ENCODE peak calls at places on chromosomes 6 and 20, in ten cellular contexts. U, P, X, B, M, C, H, Z, E and N are unnamed samples.

GRCh38 chr6:71139249-71139648 is 149.4 kb upstream of the OGFRL1 start:
- DNase-seq in Z (no peak), M (no peak), H (no peak), C (no peak), E (no peak), P (peak), X (no peak), U (peak), B (no peak), N (peak)

GRCh38 chr6:132131777-132132176 is 180.6 kb upstream of the CCN2 start:
- DNase-seq in E (no peak), C (no peak), B (peak), U (peak), X (peak), Z (peak), P (peak), M (no peak), H (no peak), N (peak)

GRCh38 chr6:113558966-113559365 is 298.2 kb upstream of the MARCKS start:
- DNase-seq in E (no peak), X (no peak), B (peak), U (peak), Z (no peak), H (no peak), P (peak), M (no peak), C (no peak), N (no peak)

GRCh38 chr6:124197148-124197547 is 393.5 kb downstream of the NKAIN2 start:
- DNase-seq in Z (no peak), E (no peak), B (no peak), H (no peak), X (no peak), C (no peak), M (no peak), P (no peak), U (no peak), N (no peak)

GRCh38 chr6:159090530-159091306 is 45.9 kb upstream of the TAGAP start:
- DNase-seq in C (no peak), B (no peak), Z (no peak), P (no peak), M (peak), H (no peak), X (no peak), U (no peak), E (no peak), N (no peak)

GRCh38 chr20:53070714-53071392 is 98.7 kb downstream of the TSHZ2 start:
- DNase-seq in B (no peak), E (no peak), P (peak), X (no peak), H (no peak), Z (no peak), U (no peak), C (no peak), M (no peak), N (no peak)

GRCh38 chr6:31645325-31645724 is 7.1 kb downstream of the BAG6 start:
- DNase-seq in C (no peak), E (no peak), P (no peak), B (no peak), X (no peak), H (no peak), M (no peak), U (no peak), Z (no peak), N (no peak)

GRCh38 chr6:107712523-107713213 is 111.4 kb downstream of the SCML4 start:
- DNase-seq in E (no peak), B (no peak), Z (peak), P (peak), X (no peak), M (no peak), U (peak), H (no peak), C (no peak), N (no peak)

GRCh38 chr6:148557796-148558457 is 188.9 kb upstream of the UST start:
- DNase-seq in U (no peak), Z (no peak), X (no peak), E (no peak), P (peak), C (no peak), H (no peak), B (peak), M (no peak), N (no peak)

GRCh38 chr6:121896363-121896762 is 460.9 kb downstream of the GJA1 start:
- DNase-seq in P (no peak), C (no peak), U (peak), H (no peak), Z (no peak), B (no peak), X (no peak), M (no peak), E (no peak), N (no peak)

GRCh38 chr6:27383481-27383880 is 5.1 kb upstream of the ZNF391 start:
- DNase-seq in X (no peak), E (no peak), U (no peak), B (no peak), P (no peak), H (no peak), M (no peak), C (no peak), Z (no peak), N (no peak)

GRCh38 chr20:4171538-4172116 is 156.3 kb upstream of the RNF24 start:
- DNase-seq in B (peak), U (peak), X (no peak), H (no peak), C (peak), M (no peak), P (peak), E (no peak), Z (no peak), N (no peak)

GRCh38 chr6:112044856-112045255 is 9.0 kb upstream of the CCN6 start:
- DNase-seq in X (no peak), H (no peak), U (peak), M (no peak), B (peak), Z (peak), E (no peak), C (no peak), P (peak), N (no peak)

GRCh38 chr6:75424610-75425548 is 68.7 kb downstream of the FILIP1 start:
- DNase-seq in C (no peak), B (no peak), Z (no peak), P (no peak), X (no peak), M (no peak), U (no peak), E (no peak), H (no peak), N (no peak)

GRCh38 chr6:15382712-15383111 is 136.8 kb downstream of the JARID2 start:
- DNase-seq in C (no peak), B (no peak), X (no peak), Z (no peak), U (no peak), H (no peak), M (no peak), E (no peak), P (no peak), N (no peak)

GRCh38 chr6:46419576-46420002 is 71.7 kb downstream of the RCAN2 start:
- DNase-seq in M (peak), B (peak), Z (peak), U (peak), H (peak), C (no peak), E (peak), X (no peak), P (peak), N (peak)

GRCh38 chr6:33290459-33290858 is 1.1 kb downstream of the PFDN6 start:
- DNase-seq in X (no peak), H (no peak), U (no peak), C (no peak), E (no peak), P (no peak), B (no peak), Z (no peak), M (no peak), N (no peak)

GRCh38 chr6:13447949-13448724 is 39.3 kb downstream of the GFOD1 start:
- DNase-seq in H (no peak), P (no peak), C (no peak), M (no peak), B (no peak), Z (no peak), U (no peak), E (no peak), X (no peak), N (no peak)

GRCh38 chr6:43658161-43658560 is 13.3 kb downstream of the RSPH9 start:
- DNase-seq in P (no peak), M (no peak), C (no peak), Z (no peak), E (no peak), B (no peak), X (no peak), U (no peak), H (no peak), N (no peak)

GRCh38 chr6:107062691-107063090 is 34.7 kb downstream of the MTRES1 start:
- DNase-seq in Z (no peak), P (no peak), M (no peak), E (no peak), X (no peak), C (no peak), H (no peak), U (no peak), B (no peak), N (no peak)

GRCh38 chr6:118451839-118452238 is 96.3 kb upstream of the PLN start:
- DNase-seq in H (no peak), P (no peak), M (no peak), E (no peak), X (no peak), C (no peak), Z (no peak), U (no peak), B (no peak), N (no peak)

GRCh38 chr6:18536693-18537092 is 149.5 kb downstream of the RNF144B start:
- DNase-seq in B (no peak), P (no peak), U (no peak), E (no peak), H (no peak), C (no peak), Z (no peak), X (no peak), M (no peak), N (no peak)

GRCh38 chr6:119226089-119226488 is 123.5 kb downstream of the MAN1A1 start:
- DNase-seq in M (no peak), P (no peak), Z (no peak), H (no peak), C (no peak), X (no peak), U (no peak), E (no peak), B (no peak), N (no peak)

GRCh38 chr6:6972456-6972855 is 135.3 kb upstream of the RREB1 start:
- DNase-seq in B (peak), C (no peak), U (peak), P (peak), E (no peak), Z (no peak), M (no peak), X (no peak), H (no peak), N (peak)

GRCh38 chr6:117351521-117351920 is 74.2 kb downstream of the ROS1 start:
- DNase-seq in X (no peak), C (no peak), B (no peak), M (no peak), H (no peak), U (no peak), P (no peak), Z (no peak), E (no peak), N (no peak)

GRCh38 chr6:90088009-90088408 is 193.7 kb downstream of the GJA10 start:
- DNase-seq in X (no peak), C (no peak), P (peak), M (no peak), B (peak), E (no peak), H (no peak), U (peak), Z (peak), N (no peak)

GRCh38 chr6:25971187-25971811 is 8.7 kb downstream of the TRIM38 start:
- DNase-seq in M (no peak), H (no peak), P (peak), E (no peak), X (no peak), U (peak), B (peak), Z (peak), C (no peak), N (peak)

GRCh38 chr20:13799040-13799439 is 14.2 kb downstream of the NDUFAF5 start:
- DNase-seq in Z (no peak), B (no peak), X (no peak), H (no peak), U (no peak), C (no peak), E (no peak), P (no peak), M (no peak), N (no peak)

GRCh38 chr6:45026003-45026516 is 302.1 kb upstream of the RUNX2 start:
- DNase-seq in X (no peak), E (no peak), P (no peak), B (peak), U (peak), M (no peak), Z (no peak), C (no peak), H (no peak), N (no peak)

GRCh38 chr6:113995632-113996031 is 24.7 kb upstream of the HDAC2 start:
- DNase-seq in H (no peak), E (no peak), P (peak), C (no peak), B (peak), X (peak), Z (peak), M (peak), U (peak), N (no peak)

GRCh38 chr6:160054271-160054670 is 67.3 kb upstream of the SLC22A1 start:
- DNase-seq in M (no peak), X (no peak), U (no peak), B (no peak), C (no peak), P (no peak), H (no peak), Z (no peak), E (no peak), N (no peak)

GRCh38 chr6:41896280-41896679 is 1.1 kb upstream of the USP49 start:
- DNase-seq in B (no peak), P (no peak), X (no peak), M (no peak), U (no peak), Z (no peak), H (no peak), C (no peak), E (no peak), N (no peak)

GRCh38 chr6:71886184-71887005 is at the start of gene RIMS1:
- DNase-seq in P (peak), B (peak), E (peak), X (no peak), Z (no peak), C (peak), U (peak), M (no peak), H (peak), N (peak)

GRCh38 chr6:2103644-2104523 is 141.5 kb downstream of the GMDS start:
- DNase-seq in Z (no peak), M (no peak), H (peak), U (peak), X (no peak), E (no peak), P (peak), C (no peak), B (peak), N (no peak)

GRCh38 chr6:167336818-167337217 is 11.9 kb downstream of the TTLL2 start:
- DNase-seq in H (no peak), P (peak), E (no peak), M (no peak), C (no peak), U (peak), X (no peak), B (no peak), Z (no peak), N (no peak)

GRCh38 chr6:110689275-110689935 is 125.9 kb downstream of the CDK19 start:
- DNase-seq in M (peak), P (no peak), C (no peak), H (no peak), X (no peak), Z (no peak), U (no peak), B (no peak), E (no peak), N (peak)
- TF ChIP-seq CTCF in M (no peak), P (no peak), C (no peak), H (no peak), X (no peak), Z (no peak), U (no peak), B (no peak), E (no peak), N (no peak)

GRCh38 chr6:24520929-24521546 is 26.3 kb downstream of the ALDH5A1 start:
- DNase-seq in H (peak), P (peak), X (no peak), E (peak), U (peak), B (peak), C (peak), M (peak), Z (no peak), N (peak)
- TF ChIP-seq CTCF in H (peak), P (peak), X (peak), E (no peak), U (peak), B (peak), C (peak), M (peak), Z (peak), N (peak)

DNA sequence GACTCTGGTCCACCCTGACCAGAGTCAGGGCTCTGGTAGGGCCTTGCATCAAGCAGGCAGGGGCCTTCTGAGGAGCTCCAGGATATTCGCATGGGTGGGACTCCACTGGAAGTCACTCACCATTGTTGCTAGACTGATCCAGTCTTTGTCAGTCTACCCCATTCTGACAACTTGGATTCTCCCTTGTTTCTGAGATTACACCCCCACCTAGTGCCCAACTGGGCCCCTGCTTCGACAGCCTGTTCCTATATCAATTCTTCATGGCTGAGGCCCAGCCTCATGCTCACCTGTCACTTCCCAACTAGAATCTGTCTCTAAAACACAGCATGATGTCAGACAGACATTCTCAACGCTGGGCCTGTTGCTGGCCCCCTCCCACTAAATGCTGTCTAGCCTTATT is 5.2 kb downstream of the SLC35D3 start:
- DNase-seq in B (peak), E (peak), X (no peak), M (no peak), H (peak), Z (no peak), P (no peak), C (no peak), U (no peak), N (peak)
- TF ChIP-seq CTCF in B (peak), E (peak), X (no peak), M (no peak), H (peak), Z (peak), P (peak), C (no peak), U (peak), N (no peak)

GRCh38 chr6:144162977-144163376 is 12.7 kb downstream of the STX11 start:
- DNase-seq in U (no peak), C (no peak), E (no peak), H (peak), X (no peak), Z (no peak), P (no peak), B (no peak), M (no peak), N (no peak)
- TF ChIP-seq CTCF in U (no peak), C (no peak), E (no peak), H (no peak), X (no peak), Z (no peak), P (no peak), B (no peak), M (no peak), N (no peak)

DNA sequence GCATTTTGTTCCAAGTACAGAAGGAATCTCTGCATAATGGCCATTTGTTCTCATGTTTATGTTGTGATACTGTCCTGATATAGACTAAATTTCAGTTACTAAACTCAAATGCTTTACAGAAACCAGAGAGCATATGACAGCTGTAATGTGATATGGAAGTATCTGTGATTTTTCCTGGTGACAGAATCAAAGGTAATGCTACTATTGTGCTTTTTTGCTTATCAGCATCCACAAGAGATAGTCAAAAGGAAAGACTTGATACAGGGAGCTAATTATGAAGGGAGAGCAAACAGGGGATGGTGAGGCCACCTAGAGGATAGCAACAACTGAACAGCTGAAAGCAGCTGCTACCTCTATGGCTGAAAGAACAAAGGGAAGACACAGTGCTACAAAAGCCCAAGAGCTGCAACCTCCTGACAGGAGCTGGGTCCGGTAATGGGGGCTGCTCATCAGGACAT is 181.4 kb downstream of the PHF3 start:
- DNase-seq in U (peak), P (no peak), C (no peak), X (no peak), M (no peak), H (no peak), Z (no peak), B (peak), E (no peak), N (no peak)
- TF ChIP-seq CTCF in U (peak), P (peak), C (no peak), X (no peak), M (no peak), H (peak), Z (peak), B (peak), E (no peak), N (no peak)

GRCh38 chr6:88499436-88499835 is 333.3 kb upstream of the CNR1 start:
- DNase-seq in C (no peak), B (no peak), U (no peak), Z (no peak), H (no peak), P (peak), X (no peak), E (no peak), M (no peak), N (no peak)

GRCh38 chr6:88499845-88500699 is 333.9 kb upstream of the CNR1 start:
- DNase-seq in P (no peak), M (no peak), Z (no peak), H (peak), B (no peak), C (no peak), X (no peak), U (no peak), E (no peak), N (no peak)

DNA sequence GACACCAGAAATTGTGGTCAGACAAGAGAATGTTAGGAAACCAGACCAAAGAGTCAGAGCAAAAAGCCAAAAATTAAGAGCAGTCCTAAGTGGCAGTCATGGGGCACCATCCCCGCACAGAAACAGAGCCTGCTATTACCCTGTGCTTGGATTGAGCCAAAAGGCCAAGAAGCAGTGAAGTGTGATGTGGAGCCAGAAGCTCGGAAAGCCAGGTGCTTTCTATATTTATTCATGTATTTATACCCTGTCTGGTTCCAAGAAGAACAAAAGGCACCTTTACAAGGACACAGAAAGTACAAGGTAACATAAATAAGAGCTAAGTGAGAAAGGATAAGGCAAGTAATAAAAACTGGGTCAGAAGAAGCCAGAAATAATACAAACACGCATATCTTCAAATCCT is 336.2 kb upstream of the CNR1 start:
- DNase-seq in H (no peak), B (no peak), X (no peak), E (no peak), Z (no peak), P (no peak), C (no peak), M (no peak), U (no peak), N (no peak)
- TF ChIP-seq CTCF in H (no peak), B (no peak), X (no peak), E (no peak), Z (no peak), P (no peak), C (no peak), M (no peak), U (no peak), N (no peak)

GRCh38 chr20:58116505-58116904 is 111.9 kb downstream of the ANKRD60 start:
- DNase-seq in C (no peak), M (no peak), Z (no peak), E (no peak), H (no peak), B (no peak), X (no peak), U (no peak), P (no peak), N (no peak)
- TF ChIP-seq CTCF in C (no peak), M (no peak), Z (no peak), E (no peak), H (no peak), B (no peak), X (no peak), U (no peak), P (no peak), N (no peak)

GRCh38 chr20:61923371-61924166 is 142.1 kb downstream of the TAF4 start:
- DNase-seq in U (no peak), B (no peak), X (no peak), Z (no peak), P (no peak), H (no peak), E (no peak), C (no peak), M (no peak), N (no peak)

GRCh38 chr20:61924211-61924857 is 141.3 kb downstream of the TAF4 start:
- DNase-seq in C (no peak), U (no peak), X (no peak), H (no peak), M (no peak), E (no peak), P (no peak), B (no peak), Z (no peak), N (no peak)

GRCh38 chr20:61919675-61920365 is 145.9 kb downstream of the TAF4 start:
- DNase-seq in M (no peak), P (no peak), E (no peak), U (no peak), C (no peak), B (no peak), X (no peak), H (no peak), Z (no peak), N (no peak)

GRCh38 chr20:61922936-61923335 is 142.7 kb downstream of the TAF4 start:
- DNase-seq in M (no peak), H (no peak), Z (no peak), B (no peak), U (no peak), E (no peak), X (no peak), C (no peak), P (no peak), N (no peak)

GRCh38 chr20:61922411-61922810 is 143.3 kb downstream of the TAF4 start:
- DNase-seq in B (no peak), P (no peak), Z (no peak), M (no peak), X (no peak), U (no peak), H (no peak), E (no peak), C (no peak), N (no peak)
- TF ChIP-seq CTCF in B (no peak), P (no peak), Z (no peak), M (no peak), X (no peak), U (no peak), H (no peak), E (no peak), C (no peak), N (no peak)